ENCODE peak calls at places on chromosome 17, in six cellular contexts. U is GM23338, A is fibroblast of lung, D is GM12878, G is IMR-90, S is H9. X is an unnamed sample. For H3K4me1 and H4K20me1, the result is how much of the 10 kb centered on the place peaks cover.

GRCh38 chr17:41486316-41486715 is 3.4 kb downstream of the KRT36 start:
- DNase-seq in U (no peak), S (no peak), D (no peak), A (no peak), G (no peak), X (no peak)

GRCh38 chr17:62981933-62982332 is 15.9 kb downstream of the TANC2 start:
- DNase-seq in A (peak), S (no peak), G (peak), D (no peak), U (peak), X (no peak)

GRCh38 chr17:27577124-27577761 is 53.7 kb upstream of the LGALS9 start:
- DNase-seq in U (no peak), G (peak), A (peak), S (peak), D (no peak), X (peak)

GRCh38 chr17:74024871-74025531 is 178.5 kb upstream of the RPL38 start:
- DNase-seq in U (peak), D (no peak), A (no peak), S (no peak), G (no peak), X (no peak)

GRCh38 chr17:41347872-41348760 is 2.5 kb downstream of the KRT33A start:
- DNase-seq in S (peak), A (no peak), D (no peak), G (no peak), U (no peak), X (no peak)

GRCh38 chr17:12549499-12549901 is 116.2 kb upstream of the MYOCD start:
- DNase-seq in D (no peak), U (no peak), S (no peak), A (peak), G (peak), X (peak)

GRCh38 chr17:69344939-69345338 is 18.0 kb upstream of the ABCA5 start:
- DNase-seq in U (no peak), S (no peak), D (no peak), A (no peak), G (no peak), X (no peak)

GRCh38 chr17:37650419-37651003 is 7.3 kb upstream of the DDX52 start:
- DNase-seq in D (no peak), S (peak), U (peak), A (peak), G (peak), X (no peak)

GRCh38 chr17:29595943-29596774 is 3.2 kb downstream of the ANKRD13B start:
- DNase-seq in G (no peak), A (no peak), U (no peak), S (no peak), D (no peak), X (no peak)

DNA sequence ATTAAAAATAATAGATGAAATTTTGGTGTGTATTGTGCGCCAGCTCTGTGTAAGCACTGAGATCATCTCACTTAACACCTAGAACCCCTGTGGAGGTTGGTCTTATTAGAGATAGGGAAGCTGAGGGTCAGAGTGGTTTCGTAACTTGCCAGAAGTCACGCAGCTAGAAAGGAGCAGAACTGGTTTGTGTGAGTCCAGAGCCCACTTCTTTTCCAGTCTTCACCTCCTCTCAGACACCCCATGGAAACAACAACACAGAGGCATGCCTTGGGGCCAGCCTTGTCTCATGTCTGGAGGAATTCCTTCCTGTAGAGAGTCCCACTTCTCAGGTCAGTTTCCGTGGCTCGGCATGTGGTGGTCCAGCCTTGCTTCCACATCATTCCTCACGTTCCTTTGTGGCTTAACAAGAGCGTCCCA is 16.5 kb downstream of the YPEL2 start:
- DNase-seq in S (no peak), G (no peak), U (no peak), D (no peak), A (no peak), X (no peak)
- H3K4me1 ChIP-seq in S (under half), G (under half), U (under half), D (under half), A (under half), X (under half)

GRCh38 chr17:21164226-21165019 is 37.7 kb downstream of the DHRS7B start:
- DNase-seq in A (no peak), U (no peak), G (no peak), D (no peak), S (no peak), X (no peak)

GRCh38 chr17:21168555-21168865 is 41.7 kb downstream of the DHRS7B start:
- DNase-seq in D (no peak), A (no peak), U (no peak), S (no peak), G (no peak), X (no peak)

GRCh38 chr17:21165922-21166598 is 39.3 kb downstream of the DHRS7B start:
- DNase-seq in G (no peak), S (no peak), A (no peak), U (no peak), D (no peak), X (no peak)

GRCh38 chr17:21167303-21167702 is 40.5 kb downstream of the DHRS7B start:
- DNase-seq in U (no peak), D (no peak), A (no peak), S (no peak), G (peak), X (peak)

GRCh38 chr17:21166599-21167265 is 40.0 kb downstream of the DHRS7B start:
- DNase-seq in A (peak), G (peak), U (no peak), D (no peak), S (no peak), X (peak)
- H3K27ac ChIP-seq in A (peak), G (peak), U (no peak), D (no peak), S (no peak), X (peak)

GRCh38 chr17:67863624-67864247 is 38.4 kb downstream of the BPTF start:
- DNase-seq in G (peak), D (no peak), A (no peak), S (no peak), U (no peak), X (no peak)
- H4K20me1 ChIP-seq in G (under half), D (under half), A (under half), S (under half), U (half or more), X (half or more)

GRCh38 chr17:49501496-49501895 is 6.4 kb downstream of the NGFR start:
- DNase-seq in G (no peak), U (no peak), S (no peak), A (no peak), D (no peak), X (no peak)
- H3K4me1 ChIP-seq in G (under half), U (under half), S (under half), A (under half), D (under half), X (under half)

DNA sequence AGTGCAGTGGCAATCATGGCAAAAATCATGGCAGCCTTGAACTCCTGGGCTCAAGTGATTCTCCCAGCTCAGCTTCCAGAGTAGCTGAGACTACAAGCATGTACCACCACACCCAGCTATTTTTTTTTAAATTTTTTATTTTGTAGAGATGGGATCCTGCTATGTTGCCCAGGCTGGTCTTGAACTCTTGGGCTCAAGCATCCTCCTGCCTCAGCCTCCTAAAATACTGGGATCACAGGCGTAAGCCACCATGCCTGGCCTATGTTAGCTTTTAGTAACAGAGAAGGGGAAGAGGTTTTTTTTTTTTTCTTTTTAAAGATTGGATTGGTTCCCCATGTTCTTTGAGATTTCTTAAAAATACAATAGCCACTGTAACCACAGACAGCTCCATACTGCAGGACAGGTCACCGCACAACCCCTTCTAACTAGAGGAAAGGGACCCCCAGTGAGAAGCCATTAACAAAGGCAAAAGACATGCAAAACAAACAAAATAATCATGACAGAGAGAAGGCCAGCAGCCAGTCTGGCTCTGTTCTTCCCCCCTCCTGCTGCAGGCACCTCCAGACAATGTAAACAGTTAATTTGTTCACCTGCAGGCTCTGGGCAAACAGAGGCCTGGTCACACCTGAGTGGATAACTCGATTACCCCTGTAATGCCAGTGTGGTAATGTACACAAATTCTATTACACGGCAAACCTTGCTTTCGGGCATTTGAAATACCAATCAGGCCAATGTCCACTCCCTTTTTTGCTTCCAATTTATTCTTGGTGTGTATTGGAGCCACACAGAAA is 52.8 kb downstream of the SNX11 start:
- DNase-seq in G (no peak), A (no peak), D (no peak), U (peak), S (peak), X (no peak)
- H3K27ac ChIP-seq in G (no peak), A (no peak), D (no peak), U (peak), S (no peak), X (no peak)

DNA sequence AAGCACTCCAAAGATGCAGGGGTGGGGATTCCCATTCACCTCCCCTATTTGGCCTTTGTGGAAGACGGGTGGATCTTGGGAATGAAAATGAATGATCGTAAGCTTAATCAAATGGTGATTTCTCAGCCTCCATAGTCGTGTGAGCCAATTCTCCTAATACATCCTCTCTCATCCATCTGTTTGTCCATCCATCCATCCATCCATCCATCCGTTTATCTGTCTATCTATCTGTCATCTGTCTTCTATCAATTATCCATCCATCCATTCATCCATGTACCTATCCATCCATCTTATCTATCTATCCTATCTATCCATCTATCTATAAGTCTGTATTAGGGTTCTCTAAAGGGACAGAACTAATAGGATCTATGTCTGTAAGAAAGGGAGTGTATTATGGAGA is 7.8 kb downstream of the RNF213 start:
- DNase-seq in A (no peak), U (no peak), S (no peak), D (no peak), G (no peak), X (no peak)
- H4K20me1 ChIP-seq in A (under half), U (under half), S (under half), D (under half), G (under half), X (under half)

GRCh38 chr17:17513626-17514025 is 17.4 kb upstream of the RASD1 start:
- DNase-seq in A (no peak), D (no peak), G (no peak), S (no peak), U (no peak), X (peak)

GRCh38 chr17:17510456-17511292 is 14.5 kb upstream of the RASD1 start:
- DNase-seq in G (no peak), D (no peak), S (no peak), U (no peak), A (no peak), X (peak)

GRCh38 chr17:17512866-17513265 is 16.7 kb upstream of the RASD1 start:
- DNase-seq in G (no peak), D (no peak), A (no peak), U (no peak), S (no peak), X (peak)

GRCh38 chr17:17511293-17511741 is 15.1 kb upstream of the RASD1 start:
- DNase-seq in U (no peak), G (no peak), A (no peak), S (no peak), D (no peak), X (peak)

DNA sequence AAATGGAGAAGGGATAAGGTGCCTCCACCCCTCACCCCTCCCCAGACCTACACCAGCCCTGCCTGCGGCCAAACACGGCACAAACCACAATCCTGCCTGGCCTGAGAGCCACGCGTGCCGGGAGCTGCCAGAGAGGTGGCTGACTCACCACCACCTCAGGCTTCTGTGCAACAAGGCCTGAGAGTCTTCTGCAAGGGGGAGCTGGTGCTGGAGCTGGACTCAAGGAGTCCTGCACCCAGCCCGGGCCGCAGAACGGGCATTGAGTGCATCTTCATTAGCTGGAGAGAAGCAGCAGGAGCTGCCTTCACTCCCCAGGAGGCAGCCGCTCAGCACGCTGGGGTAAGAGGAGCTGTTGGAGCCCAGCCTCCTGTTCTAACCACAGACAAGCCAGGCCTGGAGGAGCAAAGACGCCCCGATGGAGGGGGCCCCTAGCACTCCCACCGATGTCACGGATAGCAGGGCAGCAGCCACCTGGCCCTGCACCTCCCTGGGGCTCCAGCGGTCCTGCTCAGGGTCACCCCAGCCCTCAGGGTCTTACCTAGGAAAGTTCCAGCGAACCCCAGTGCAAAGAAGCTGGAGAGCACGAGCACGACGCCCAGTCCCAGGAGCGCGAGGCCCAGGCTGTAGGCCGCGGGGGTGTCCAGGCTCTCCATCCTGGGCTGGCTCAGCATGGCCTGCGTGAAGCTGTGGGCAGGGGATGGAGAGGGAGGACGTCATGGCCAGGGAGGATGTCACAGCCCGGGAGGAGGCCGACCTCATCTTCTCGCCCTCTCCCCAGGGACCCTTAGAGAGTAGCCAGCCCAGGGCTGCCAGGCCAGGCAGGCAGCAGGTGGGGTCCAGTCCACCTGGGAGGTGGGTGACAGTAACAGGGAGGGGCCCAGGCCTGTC is 16.0 kb upstream of the RASD1 start:
- DNase-seq in G (peak), S (no peak), A (peak), U (no peak), D (no peak), X (peak)
- H3K4me1 ChIP-seq in G (under half), S (under half), A (under half), U (under half), D (under half), X (under half)

X was measured in osteoblast.